ENCODE peak calls at places on chromosome 16, in nine cellular contexts. V, E, J, T, P, O, I, N and Y are unnamed samples. For H3K4me1, the result is how much of the 10 kb centered on the place peaks cover.

GRCh38 chr16:81408409-81408950 is 36.1 kb upstream of the CMIP start:
- DNase-seq in V (no peak), E (no peak), J (no peak), T (no peak), P (no peak), O (no peak), I (no peak), N (no peak), Y (no peak)

GRCh38 chr16:83967838-83968482 is at the start of gene NECAB2:
- DNase-seq in V (no peak), E (peak), J (peak), T (peak), P (no peak), O (peak), I (no peak), N (peak), Y (peak)

GRCh38 chr16:66137853-66138252 is 228.6 kb upstream of the CDH5 start:
- DNase-seq in V (no peak), E (no peak), J (no peak), T (no peak), P (no peak), O (no peak), I (no peak), N (no peak), Y (no peak)

GRCh38 chr16:23101012-23101550 is 48.2 kb downstream of the USP31 start:
- DNase-seq in V (no peak), E (no peak), J (no peak), T (no peak), P (no peak), O (no peak), I (no peak), N (no peak), Y (no peak)

GRCh38 chr16:65833171-65833871 is 533.2 kb upstream of the CDH5 start:
- DNase-seq in V (no peak), E (no peak), J (no peak), T (no peak), P (peak), O (no peak), I (no peak), N (no peak), Y (peak)

GRCh38 chr16:15976929-15977637 is 27.7 kb downstream of the ABCC1 start:
- DNase-seq in V (no peak), E (no peak), J (no peak), T (no peak), P (peak), O (no peak), I (no peak), N (no peak), Y (no peak)

GRCh38 chr16:27310576-27311448 is 3.0 kb upstream of the IL4R start:
- DNase-seq in V (no peak), E (no peak), J (no peak), T (no peak), P (peak), O (no peak), I (no peak), N (no peak), Y (no peak)

GRCh38 chr16:26951950-26952349 is 114.8 kb upstream of the C16orf82 start:
- DNase-seq in V (no peak), E (no peak), J (no peak), T (no peak), P (no peak), O (peak), I (no peak), N (no peak), Y (no peak)

GRCh38 chr16:85592700-85593502 is 20.2 kb upstream of the GSE1 start:
- DNase-seq in V (no peak), E (no peak), J (no peak), T (no peak), P (no peak), O (no peak), I (no peak), N (no peak), Y (no peak)

GRCh38 chr16:23317266-23317661 is 15.2 kb downstream of the SCNN1B start:
- DNase-seq in V (no peak), E (no peak), J (peak), T (no peak), P (no peak), O (peak), I (no peak), N (peak), Y (no peak)

GRCh38 chr16:83231771-83232170 is 576.0 kb upstream of the HSBP1 start:
- DNase-seq in V (no peak), E (no peak), J (no peak), T (no peak), P (no peak), O (no peak), I (no peak), N (no peak), Y (no peak)

DNA sequence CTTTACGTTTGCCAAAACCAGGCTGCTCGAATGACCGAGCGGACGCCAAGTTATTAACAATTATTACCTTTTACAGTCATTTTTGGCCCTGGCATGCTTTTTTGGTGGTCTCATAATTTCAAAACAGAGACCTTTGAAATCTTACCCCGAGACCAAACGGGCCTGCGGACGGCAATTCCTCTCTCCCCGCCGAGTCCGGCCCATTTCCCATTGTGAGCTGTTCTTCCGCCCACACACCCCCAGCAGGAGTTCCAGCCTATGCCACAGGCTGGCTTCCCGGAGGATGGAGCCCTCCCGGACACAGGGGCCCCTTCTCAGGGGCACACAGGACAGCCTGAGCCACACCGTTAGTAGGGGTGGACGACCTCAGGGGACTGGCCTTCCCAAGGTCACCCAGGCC is 130.8 kb downstream of the C16orf95 start:
- DNase-seq in V (no peak), E (no peak), J (no peak), T (no peak), P (no peak), O (no peak), I (no peak), N (no peak), Y (no peak)
- H3K4me1 ChIP-seq in V (under half), E (under half), J (under half), T (under half), P (under half), O (under half), I (under half), N (under half), Y (under half)

GRCh38 chr16:71282943-71283342 is 6.3 kb downstream of the CMTR2 start:
- DNase-seq in V (no peak), E (no peak), J (no peak), T (no peak), P (no peak), O (no peak), I (no peak), N (no peak), Y (no peak)
- H3K4me3 ChIP-seq in V (no peak), E (no peak), J (no peak), T (no peak), P (no peak), O (no peak), I (no peak), N (no peak), Y (no peak)

GRCh38 chr16:87483481-87483880 is 9.3 kb downstream of the ZCCHC14 start:
- DNase-seq in V (no peak), E (no peak), J (no peak), T (no peak), P (no peak), O (no peak), I (no peak), N (no peak), Y (no peak)
- H3K4me1 ChIP-seq in V (under half), E (under half), J (half or more), T (under half), P (half or more), O (under half), I (half or more), N (half or more), Y (under half)

GRCh38 chr16:57148481-57148880 is 37.4 kb downstream of the PSME3IP1 start:
- DNase-seq in V (no peak), E (no peak), J (no peak), T (no peak), P (no peak), O (no peak), I (no peak), N (no peak), Y (no peak)

GRCh38 chr16:57149391-57149790 is 36.4 kb downstream of the PSME3IP1 start:
- DNase-seq in V (no peak), E (no peak), J (no peak), T (no peak), P (no peak), O (no peak), I (no peak), N (no peak), Y (no peak)

GRCh38 chr16:57146735-57147134 is 39.1 kb downstream of the PSME3IP1 start:
- DNase-seq in V (no peak), E (no peak), J (no peak), T (no peak), P (no peak), O (peak), I (peak), N (no peak), Y (no peak)

GRCh38 chr16:57145964-57146647 is 39.7 kb downstream of the PSME3IP1 start:
- DNase-seq in V (no peak), E (no peak), J (no peak), T (no peak), P (no peak), O (no peak), I (no peak), N (no peak), Y (no peak)

GRCh38 chr16:57147381-57148191 is 38.3 kb downstream of the PSME3IP1 start:
- DNase-seq in V (no peak), E (no peak), J (peak), T (peak), P (peak), O (no peak), I (no peak), N (no peak), Y (peak)
- H3K4me3 ChIP-seq in V (no peak), E (no peak), J (no peak), T (peak), P (no peak), O (no peak), I (no peak), N (no peak), Y (no peak)

GRCh38 chr16:75103994-75104393 is 12.6 kb downstream of the LDHD start:
- DNase-seq in V (no peak), E (no peak), J (no peak), T (no peak), P (no peak), O (no peak), I (no peak), N (no peak), Y (no peak)
- H3K4me1 ChIP-seq in V (under half), E (under half), J (under half), T (half or more), P (half or more), O (under half), I (under half), N (half or more), Y (under half)